ENCODE peak calls at places on chromosome 11, in four cellular contexts. L, W, U and D are unnamed samples.

GRCh38 chr11:86292912-86293606 is 9.0 kb upstream of the HIKESHI start:
- DNase-seq in L (no peak), W (no peak), U (peak), D (no peak)

GRCh38 chr11:132851247-132851646 is 681.1 kb downstream of the OPCML start:
- DNase-seq in L (no peak), W (no peak), U (no peak), D (no peak)

GRCh38 chr11:133656100-133656635 is 123.9 kb upstream of the OPCML start:
- DNase-seq in L (no peak), W (no peak), U (no peak), D (no peak)

GRCh38 chr11:70220920-70221319 is 17.8 kb downstream of the FADD start:
- DNase-seq in L (no peak), W (peak), U (no peak), D (no peak)

GRCh38 chr11:20045098-20045688 is 115.1 kb downstream of the DBX1 start:
- DNase-seq in L (no peak), W (no peak), U (no peak), D (no peak)

GRCh38 chr11:113436672-113437252 is 38.4 kb downstream of the DRD2 start:
- DNase-seq in L (no peak), W (no peak), U (no peak), D (no peak)

GRCh38 chr11:63564056-63564784 is 1.0 kb upstream of the PLAAT2 start:
- DNase-seq in L (no peak), W (no peak), U (peak), D (no peak)

GRCh38 chr11:112289588-112290461 is 29.2 kb upstream of the PLET1 start:
- DNase-seq in L (peak), W (peak), U (no peak), D (peak)

GRCh38 chr11:120801801-120802689 is 221.9 kb upstream of the TBCEL start:
- DNase-seq in L (peak), W (peak), U (no peak), D (peak)

GRCh38 chr11:109929308-109929707 is 163.9 kb upstream of the ZC3H12C start:
- DNase-seq in L (no peak), W (no peak), U (no peak), D (no peak)

GRCh38 chr11:102488208-102488607 is 35.6 kb upstream of the TMEM123 start:
- DNase-seq in L (no peak), W (no peak), U (no peak), D (no peak)

GRCh38 chr11:79060081-79060480 is 380.7 kb downstream of the TENM4 start:
- DNase-seq in L (no peak), W (no peak), U (no peak), D (no peak)

GRCh38 chr11:40316171-40316570 is 1143.3 kb downstream of the LRRC4C start:
- DNase-seq in L (no peak), W (no peak), U (no peak), D (no peak)

GRCh38 chr11:110430267-110431211 is 791 bp downstream of the FDX1 start:
- DNase-seq in L (no peak), W (peak), U (peak), D (no peak)

GRCh38 chr11:93608280-93608862 is 53.1 kb upstream of the CEP295 start:
- DNase-seq in L (no peak), W (no peak), U (no peak), D (no peak)

GRCh38 chr11:67468056-67468455 is 995 bp downstream of the TMEM134 start:
- DNase-seq in L (no peak), W (no peak), U (no peak), D (no peak)

GRCh38 chr11:35303596-35304392 is 115.6 kb downstream of the SLC1A2 start:
- DNase-seq in L (no peak), W (peak), U (no peak), D (peak)

GRCh38 chr11:35484435-35484834 is 41.0 kb downstream of the PAMR1 start:
- DNase-seq in L (no peak), W (peak), U (no peak), D (no peak)

GRCh38 chr11:113839842-113840241 is 35.5 kb downstream of the USP28 start:
- DNase-seq in L (no peak), W (no peak), U (peak), D (no peak)

GRCh38 chr11:16713594-16713993 is 24.9 kb upstream of the C11orf58 start:
- DNase-seq in L (no peak), W (no peak), U (no peak), D (no peak)

GRCh38 chr11:126485021-126485781 is 129.7 kb downstream of the ST3GAL4 start:
- DNase-seq in L (no peak), W (peak), U (no peak), D (no peak)

GRCh38 chr11:68257477-68258362 is 14.1 kb downstream of the C11orf24 start:
- DNase-seq in L (peak), W (peak), U (no peak), D (peak)

GRCh38 chr11:46895821-46896220 is 22.5 kb downstream of the LRP4 start:
- DNase-seq in L (no peak), W (no peak), U (no peak), D (no peak)
- TF ChIP-seq ELK1 in L (no peak), W (no peak), U (no peak), D (no peak)

GRCh38 chr11:116931206-116931953 is 94.0 kb upstream of the APOA1 start:
- DNase-seq in L (peak), W (peak), U (no peak), D (peak)
- TF ChIP-seq ELK1 in L (no peak), W (no peak), U (no peak), D (no peak)

GRCh38 chr11:125371451-125371935 is 124.6 kb downstream of the FEZ1 start:
- DNase-seq in L (no peak), W (no peak), U (no peak), D (no peak)
- TF ChIP-seq ELK1 in L (no peak), W (no peak), U (no peak), D (no peak)

GRCh38 chr11:2813141-2813908 is 72.2 kb downstream of the CDKN1C start:
- DNase-seq in L (no peak), W (peak), U (no peak), D (no peak)

GRCh38 chr11:2809854-2810253 is 75.7 kb downstream of the CDKN1C start:
- DNase-seq in L (no peak), W (no peak), U (no peak), D (no peak)

GRCh38 chr11:2810401-2811205 is 75.0 kb downstream of the CDKN1C start:
- DNase-seq in L (no peak), W (no peak), U (no peak), D (no peak)

GRCh38 chr11:2812371-2812991 is 73.1 kb downstream of the CDKN1C start:
- DNase-seq in L (no peak), W (no peak), U (no peak), D (no peak)

GRCh38 chr11:2811206-2812091 is 74.1 kb downstream of the CDKN1C start:
- DNase-seq in L (peak), W (no peak), U (no peak), D (no peak)
- TF ChIP-seq ELK1 in L (no peak), W (no peak), U (no peak), D (no peak)

DNA sequence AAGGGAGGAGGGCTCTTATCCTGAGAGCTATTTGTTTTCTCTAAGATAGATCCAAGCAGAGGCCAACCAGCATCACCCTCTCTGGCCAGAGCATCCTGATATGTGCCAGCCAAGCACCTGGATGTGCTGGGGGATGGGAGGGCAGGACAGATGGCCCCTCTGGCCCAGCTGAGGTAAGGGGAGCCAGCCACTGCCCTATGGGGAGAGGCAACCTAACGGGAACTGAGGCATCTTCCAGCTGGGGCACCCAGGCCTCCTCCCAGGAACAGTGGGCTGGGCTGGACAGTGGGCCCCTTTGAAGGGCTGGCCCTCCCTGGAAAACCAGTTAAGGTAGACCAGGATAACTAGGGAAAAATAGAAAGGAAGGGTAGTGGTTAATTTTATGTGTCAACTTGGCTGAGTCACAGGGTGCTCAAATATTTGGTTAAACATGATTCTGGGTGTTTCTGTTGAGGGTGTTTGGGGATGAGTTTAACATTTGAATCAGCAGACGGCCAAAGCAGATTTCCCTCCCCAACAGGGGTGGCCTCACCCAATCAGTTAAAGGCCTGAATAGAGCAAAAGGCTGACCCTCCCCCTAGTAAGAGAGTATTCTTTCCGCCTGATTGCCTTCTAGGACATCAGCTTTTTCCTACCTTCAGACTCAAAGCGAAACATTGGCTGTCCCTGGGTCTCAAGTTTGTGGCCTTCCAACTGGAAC is 595.1 kb downstream of the BUD13 start:
- DNase-seq in L (no peak), W (no peak), U (no peak), D (no peak)
- TF ChIP-seq ELK1 in L (no peak), W (no peak), U (no peak), D (no peak)